ENCODE peak calls at places on chromosomes 4 and X, in six cellular contexts. One of them, this sample, is unnamed. For H3K4me1, the result is how much of the 10 kb centered on the place peaks cover.

GRCh38 chrX:118548831-118549230 is 53.2 kb downstream of the DOCK11 start:
- DNase-seq in upper lobe of right lung: no peak
- DNase-seq in CD4-positive, alpha-beta memory T cell: no peak
- DNase-seq in H9: no peak
- DNase-seq in aorta: no peak
- DNase-seq in body of pancreas: no peak
- DNase-seq in this sample: no peak

GRCh38 chr4:40548256-40548655 is 81.4 kb downstream of the RBM47 start:
- DNase-seq in upper lobe of right lung: no peak
- DNase-seq in CD4-positive, alpha-beta memory T cell: no peak
- DNase-seq in H9: no peak
- DNase-seq in aorta: no peak
- DNase-seq in body of pancreas: no peak
- DNase-seq in this sample: no peak

GRCh38 chrX:122188751-122189150 is 995.3 kb upstream of the GRIA3 start:
- DNase-seq in upper lobe of right lung: no peak
- DNase-seq in CD4-positive, alpha-beta memory T cell: no peak
- DNase-seq in H9: no peak
- DNase-seq in aorta: no peak
- DNase-seq in body of pancreas: no peak
- DNase-seq in this sample: no peak

GRCh38 chrX:129622757-129623301 is 31.9 kb downstream of the APLN start:
- DNase-seq in upper lobe of right lung: no peak
- DNase-seq in CD4-positive, alpha-beta memory T cell: no peak
- DNase-seq in H9: peak
- DNase-seq in aorta: no peak
- DNase-seq in body of pancreas: no peak
- DNase-seq in this sample: no peak

GRCh38 chrX:122094611-122095010 is 1047.2 kb downstream of the GLUD2 start:
- DNase-seq in upper lobe of right lung: no peak
- DNase-seq in CD4-positive, alpha-beta memory T cell: no peak
- DNase-seq in H9: no peak
- DNase-seq in aorta: no peak
- DNase-seq in body of pancreas: no peak
- DNase-seq in this sample: no peak

GRCh38 chr4:82718067-82718935 is 80.3 kb downstream of the SCD5 start:
- DNase-seq in upper lobe of right lung: no peak
- DNase-seq in CD4-positive, alpha-beta memory T cell: no peak
- DNase-seq in H9: no peak
- DNase-seq in aorta: no peak
- DNase-seq in body of pancreas: peak
- DNase-seq in this sample: peak

GRCh38 chrX:113802837-113803236 is 781.0 kb upstream of the HTR2C start:
- DNase-seq in upper lobe of right lung: no peak
- DNase-seq in CD4-positive, alpha-beta memory T cell: no peak
- DNase-seq in H9: no peak
- DNase-seq in aorta: no peak
- DNase-seq in body of pancreas: no peak
- DNase-seq in this sample: no peak

GRCh38 chrX:139120760-139121159 is 409.2 kb upstream of the FGF13 start:
- DNase-seq in upper lobe of right lung: no peak
- DNase-seq in CD4-positive, alpha-beta memory T cell: no peak
- DNase-seq in H9: no peak
- DNase-seq in aorta: no peak
- DNase-seq in body of pancreas: no peak
- DNase-seq in this sample: no peak

GRCh38 chr4:13701937-13702446 is 74.5 kb upstream of the BOD1L1 start:
- DNase-seq in upper lobe of right lung: no peak
- DNase-seq in CD4-positive, alpha-beta memory T cell: no peak
- DNase-seq in H9: no peak
- DNase-seq in aorta: no peak
- DNase-seq in body of pancreas: no peak
- DNase-seq in this sample: no peak

GRCh38 chr4:25021206-25021605 is 9.5 kb downstream of the LGI2 start:
- DNase-seq in upper lobe of right lung: no peak
- DNase-seq in CD4-positive, alpha-beta memory T cell: no peak
- DNase-seq in H9: no peak
- DNase-seq in aorta: no peak
- DNase-seq in body of pancreas: no peak
- DNase-seq in this sample: no peak

GRCh38 chrX:3175659-3176438 is 134.6 kb downstream of the ARSF start:
- DNase-seq in upper lobe of right lung: no peak
- DNase-seq in CD4-positive, alpha-beta memory T cell: no peak
- DNase-seq in H9: no peak
- DNase-seq in aorta: no peak
- DNase-seq in body of pancreas: no peak
- DNase-seq in this sample: no peak

GRCh38 chr4:55435136-55435535 is 39.4 kb downstream of the TMEM165 start:
- DNase-seq in upper lobe of right lung: no peak
- DNase-seq in CD4-positive, alpha-beta memory T cell: peak
- DNase-seq in H9: no peak
- DNase-seq in aorta: no peak
- DNase-seq in body of pancreas: no peak
- DNase-seq in this sample: no peak

GRCh38 chrX:113512700-113513395 is 672.2 kb upstream of the AMOT start:
- DNase-seq in upper lobe of right lung: no peak
- DNase-seq in CD4-positive, alpha-beta memory T cell: no peak
- DNase-seq in H9: no peak
- DNase-seq in aorta: no peak
- DNase-seq in body of pancreas: no peak
- DNase-seq in this sample: no peak

GRCh38 chr4:146243141-146243882 is 29.0 kb downstream of the REELD1 start:
- DNase-seq in upper lobe of right lung: peak
- DNase-seq in CD4-positive, alpha-beta memory T cell: peak
- DNase-seq in H9: peak
- DNase-seq in aorta: no peak
- DNase-seq in body of pancreas: no peak
- DNase-seq in this sample: peak

GRCh38 chr4:105361021-105361420 is 112.8 kb downstream of the PPA2 start:
- DNase-seq in upper lobe of right lung: no peak
- DNase-seq in CD4-positive, alpha-beta memory T cell: no peak
- DNase-seq in H9: no peak
- DNase-seq in aorta: no peak
- DNase-seq in body of pancreas: no peak
- DNase-seq in this sample: no peak

GRCh38 chr4:3673716-3674478 is 92.3 kb upstream of the ADRA2C start:
- DNase-seq in upper lobe of right lung: peak
- DNase-seq in CD4-positive, alpha-beta memory T cell: no peak
- DNase-seq in H9: no peak
- DNase-seq in aorta: peak
- DNase-seq in body of pancreas: peak
- DNase-seq in this sample: no peak

GRCh38 chrX:101430457-101431078 is 22.5 kb downstream of the HNRNPH2 start:
- DNase-seq in upper lobe of right lung: no peak
- DNase-seq in CD4-positive, alpha-beta memory T cell: no peak
- DNase-seq in H9: no peak
- DNase-seq in aorta: no peak
- DNase-seq in body of pancreas: no peak
- DNase-seq in this sample: no peak

GRCh38 chr4:173513651-173514050 is 16.4 kb downstream of the HAND2 start:
- DNase-seq in upper lobe of right lung: no peak
- DNase-seq in CD4-positive, alpha-beta memory T cell: no peak
- DNase-seq in H9: no peak
- DNase-seq in aorta: no peak
- DNase-seq in body of pancreas: no peak
- DNase-seq in this sample: no peak

GRCh38 chrX:46959985-46960700 is 47.9 kb downstream of the JADE3 start:
- DNase-seq in upper lobe of right lung: no peak
- DNase-seq in CD4-positive, alpha-beta memory T cell: no peak
- DNase-seq in H9: no peak
- DNase-seq in aorta: no peak
- DNase-seq in body of pancreas: no peak
- DNase-seq in this sample: no peak
- H3K4me1 ChIP-seq in upper lobe of right lung: under half
- H3K4me1 ChIP-seq in CD4-positive, alpha-beta memory T cell: under half
- H3K4me1 ChIP-seq in H9: under half
- H3K4me1 ChIP-seq in aorta: under half
- H3K4me1 ChIP-seq in body of pancreas: under half
- H3K4me1 ChIP-seq in this sample: under half

GRCh38 chrX:103629295-103630170 is 758 bp downstream of the TCEAL1 start:
- DNase-seq in upper lobe of right lung: peak
- DNase-seq in CD4-positive, alpha-beta memory T cell: peak
- DNase-seq in H9: peak
- DNase-seq in aorta: peak
- DNase-seq in body of pancreas: peak
- DNase-seq in this sample: peak
- H3K27ac ChIP-seq in upper lobe of right lung: peak
- H3K27ac ChIP-seq in CD4-positive, alpha-beta memory T cell: peak
- H3K27ac ChIP-seq in H9: no peak
- H3K27ac ChIP-seq in aorta: peak
- H3K27ac ChIP-seq in body of pancreas: peak
- H3K27ac ChIP-seq in this sample: peak

GRCh38 chr4:26863512-26863911 is 2.9 kb downstream of the STIM2 start:
- DNase-seq in upper lobe of right lung: no peak
- DNase-seq in CD4-positive, alpha-beta memory T cell: no peak
- DNase-seq in H9: no peak
- DNase-seq in aorta: no peak
- DNase-seq in body of pancreas: no peak
- DNase-seq in this sample: no peak
- H3K4me1 ChIP-seq in upper lobe of right lung: half or more
- H3K4me1 ChIP-seq in CD4-positive, alpha-beta memory T cell: half or more
- H3K4me1 ChIP-seq in H9: under half
- H3K4me1 ChIP-seq in aorta: under half
- H3K4me1 ChIP-seq in body of pancreas: half or more
- H3K4me1 ChIP-seq in this sample: under half

GRCh38 chr4:57220734-57221133 is 110.5 kb upstream of the IGFBP7 start:
- DNase-seq in upper lobe of right lung: no peak
- DNase-seq in CD4-positive, alpha-beta memory T cell: no peak
- DNase-seq in H9: no peak
- DNase-seq in aorta: no peak
- DNase-seq in body of pancreas: no peak
- DNase-seq in this sample: no peak
- H3K27ac ChIP-seq in upper lobe of right lung: no peak
- H3K27ac ChIP-seq in CD4-positive, alpha-beta memory T cell: no peak
- H3K27ac ChIP-seq in H9: no peak
- H3K27ac ChIP-seq in aorta: no peak
- H3K27ac ChIP-seq in body of pancreas: no peak
- H3K27ac ChIP-seq in this sample: no peak

DNA sequence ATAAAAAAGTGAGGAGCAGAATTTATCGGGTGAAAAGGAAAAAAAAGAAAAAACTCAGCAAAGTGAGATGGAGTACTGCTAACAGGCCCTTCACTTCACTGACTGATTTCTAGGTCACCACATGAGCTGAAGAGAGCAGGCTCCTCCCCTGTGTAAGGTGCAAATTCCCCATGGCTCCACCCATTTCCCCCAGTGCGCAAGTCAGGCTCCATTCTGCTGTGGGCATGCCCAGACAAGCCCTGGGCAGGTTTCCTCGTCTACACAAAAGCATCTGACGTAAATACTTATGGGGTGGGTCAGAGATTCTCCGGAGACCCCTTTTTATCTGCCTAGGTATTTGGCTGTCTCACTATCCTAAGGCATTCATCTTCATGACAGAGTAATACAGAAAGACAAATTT is 157.9 kb downstream of the MAGEB5 start:
- DNase-seq in upper lobe of right lung: no peak
- DNase-seq in CD4-positive, alpha-beta memory T cell: no peak
- DNase-seq in H9: peak
- DNase-seq in aorta: no peak
- DNase-seq in body of pancreas: no peak
- DNase-seq in this sample: no peak
- H3K4me1 ChIP-seq in upper lobe of right lung: under half
- H3K4me1 ChIP-seq in CD4-positive, alpha-beta memory T cell: under half
- H3K4me1 ChIP-seq in H9: under half
- H3K4me1 ChIP-seq in aorta: under half
- H3K4me1 ChIP-seq in body of pancreas: under half
- H3K4me1 ChIP-seq in this sample: under half

DNA sequence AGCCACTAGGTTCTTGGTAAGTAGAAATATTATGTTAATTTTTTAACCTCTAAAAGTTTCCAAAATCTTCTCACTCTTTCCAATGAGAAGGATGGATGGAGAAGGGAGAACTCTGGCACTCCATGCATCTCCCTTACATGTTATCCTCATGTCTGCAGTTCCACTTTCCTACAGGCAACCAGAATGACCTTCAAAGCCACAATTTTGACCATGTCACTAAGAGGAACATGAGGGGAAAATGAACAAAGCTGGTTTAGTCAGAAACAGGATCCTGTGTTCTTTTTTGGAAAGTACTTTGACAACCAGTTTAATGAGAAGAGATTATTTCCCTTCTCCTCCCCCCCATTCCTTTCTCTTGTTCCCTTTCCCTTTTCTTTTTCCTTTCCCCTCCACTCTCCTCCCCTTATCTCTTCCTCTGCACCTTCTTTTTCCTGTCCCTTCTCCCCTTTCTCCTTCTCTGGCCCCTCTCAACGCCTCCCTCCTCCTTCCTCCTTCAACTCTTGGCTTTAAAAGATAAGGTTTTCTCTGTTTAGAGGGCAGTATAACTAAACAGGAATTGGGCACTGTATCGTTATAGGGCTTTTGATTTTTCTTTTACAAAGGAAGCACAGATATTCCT is 42.5 kb downstream of the DTHD1 start:
- DNase-seq in upper lobe of right lung: no peak
- DNase-seq in CD4-positive, alpha-beta memory T cell: no peak
- DNase-seq in H9: no peak
- DNase-seq in aorta: no peak
- DNase-seq in body of pancreas: no peak
- DNase-seq in this sample: no peak
- H3K27ac ChIP-seq in upper lobe of right lung: no peak
- H3K27ac ChIP-seq in CD4-positive, alpha-beta memory T cell: no peak
- H3K27ac ChIP-seq in H9: no peak
- H3K27ac ChIP-seq in aorta: no peak
- H3K27ac ChIP-seq in body of pancreas: no peak
- H3K27ac ChIP-seq in this sample: no peak

GRCh38 chr4:159107203-159107921 is 4.5 kb downstream of the RAPGEF2 start:
- DNase-seq in upper lobe of right lung: no peak
- DNase-seq in CD4-positive, alpha-beta memory T cell: no peak
- DNase-seq in H9: no peak
- DNase-seq in aorta: no peak
- DNase-seq in body of pancreas: no peak
- DNase-seq in this sample: no peak
- H3K4me1 ChIP-seq in upper lobe of right lung: under half
- H3K4me1 ChIP-seq in CD4-positive, alpha-beta memory T cell: under half
- H3K4me1 ChIP-seq in H9: under half
- H3K4me1 ChIP-seq in aorta: under half
- H3K4me1 ChIP-seq in body of pancreas: under half
- H3K4me1 ChIP-seq in this sample: under half

DNA sequence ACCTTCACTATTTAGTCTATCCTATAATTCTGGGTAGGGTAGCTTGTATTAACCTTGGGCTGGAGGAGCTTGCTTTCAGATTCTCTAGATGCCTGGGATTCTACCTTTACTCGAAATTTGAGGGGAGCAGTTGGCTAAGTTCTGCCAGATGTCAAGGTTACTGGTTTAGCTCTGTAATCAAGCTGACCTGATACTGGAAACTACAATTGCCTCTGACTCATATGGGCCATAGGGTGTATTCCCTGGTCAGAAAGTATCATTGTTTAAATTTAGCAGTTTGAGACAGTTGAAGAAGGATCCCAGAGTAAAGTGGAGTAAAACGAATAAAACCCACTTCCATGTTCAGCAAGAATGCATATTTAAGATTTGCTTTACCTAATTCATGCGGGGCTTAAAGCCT is 337.6 kb downstream of the SPIN4 start:
- DNase-seq in upper lobe of right lung: no peak
- DNase-seq in CD4-positive, alpha-beta memory T cell: no peak
- DNase-seq in H9: no peak
- DNase-seq in aorta: no peak
- DNase-seq in body of pancreas: no peak
- DNase-seq in this sample: no peak
- H3K27ac ChIP-seq in upper lobe of right lung: no peak
- H3K27ac ChIP-seq in CD4-positive, alpha-beta memory T cell: no peak
- H3K27ac ChIP-seq in H9: no peak
- H3K27ac ChIP-seq in aorta: no peak
- H3K27ac ChIP-seq in body of pancreas: no peak
- H3K27ac ChIP-seq in this sample: no peak

GRCh38 chr4:139776235-139776634 is 110.6 kb downstream of the MGST2 start:
- DNase-seq in upper lobe of right lung: no peak
- DNase-seq in CD4-positive, alpha-beta memory T cell: no peak
- DNase-seq in H9: no peak
- DNase-seq in aorta: no peak
- DNase-seq in body of pancreas: no peak
- DNase-seq in this sample: no peak
- H3K4me1 ChIP-seq in upper lobe of right lung: under half
- H3K4me1 ChIP-seq in CD4-positive, alpha-beta memory T cell: under half
- H3K4me1 ChIP-seq in H9: under half
- H3K4me1 ChIP-seq in aorta: under half
- H3K4me1 ChIP-seq in body of pancreas: under half
- H3K4me1 ChIP-seq in this sample: under half